ENCODE peak calls at places on chromosomes 4 and X, in seven cellular contexts. V is GM23248, A is A549, Y is amygdala, M is NCI-H748 treated with DMSO at 0.1 percent for 48 hours, K is RWPE1, B is GM03348. Q is an unnamed sample.

GRCh38 chr4:189021831-189022230 is 882.6 kb downstream of the TRIML1 start:
- DNase-seq in V (peak), A (no peak), Y (no peak), M (no peak), K (no peak), B (peak), Q (peak)

GRCh38 chr4:8010618-8011017 is 71.0 kb upstream of the AFAP1 start:
- DNase-seq in V (no peak), A (no peak), Y (peak), M (peak), K (no peak), B (no peak), Q (peak)

GRCh38 chr4:6283282-6283681 is 13.6 kb downstream of the WFS1 start:
- DNase-seq in V (no peak), A (no peak), Y (no peak), M (no peak), K (no peak), B (no peak), Q (no peak)

GRCh38 chrX:37613898-37614297 is 42.4 kb downstream of the LANCL3 start:
- DNase-seq in V (no peak), A (no peak), Y (no peak), M (no peak), K (no peak), B (no peak), Q (no peak)

GRCh38 chrX:56745019-56745418 is 16.0 kb downstream of the NBDY start:
- DNase-seq in V (peak), A (no peak), Y (no peak), M (no peak), K (no peak), B (peak), Q (peak)

GRCh38 chr4:110503588-110504435 is 27.9 kb downstream of the ENPEP start:
- DNase-seq in V (peak), A (no peak), Y (no peak), M (no peak), K (no peak), B (peak), Q (peak)

GRCh38 chr4:101033986-101034385 is 313.3 kb downstream of the PPP3CA start:
- DNase-seq in V (no peak), A (no peak), Y (no peak), M (no peak), K (no peak), B (no peak), Q (no peak)

GRCh38 chrX:151973262-151973661 is 1.2 kb downstream of the GABRE start:
- DNase-seq in V (peak), A (no peak), Y (no peak), M (no peak), K (no peak), B (peak), Q (peak)

GRCh38 chr4:122661176-122661575 is 40.3 kb upstream of the IL21 start:
- DNase-seq in V (peak), A (no peak), Y (no peak), M (no peak), K (no peak), B (no peak), Q (peak)

GRCh38 chr4:44760142-44760898 is 34.0 kb upstream of the GNPDA2 start:
- DNase-seq in V (peak), A (peak), Y (no peak), M (peak), K (peak), B (peak), Q (peak)

GRCh38 chr4:186068581-186069402 is at the start of gene TLR3:
- DNase-seq in V (peak), A (no peak), Y (no peak), M (no peak), K (peak), B (peak), Q (peak)

GRCh38 chr4:3768842-3769641 is 2.9 kb downstream of the ADRA2C start:
- DNase-seq in V (no peak), A (no peak), Y (no peak), M (no peak), K (no peak), B (no peak), Q (no peak)

GRCh38 chr4:38069271-38069760 is 109.1 kb downstream of the PTTG2 start:
- DNase-seq in V (peak), A (peak), Y (no peak), M (peak), K (peak), B (no peak), Q (peak)

GRCh38 chr4:95764961-95765360 is 74.9 kb upstream of the PDHA2 start:
- DNase-seq in V (no peak), A (no peak), Y (no peak), M (no peak), K (no peak), B (no peak), Q (no peak)

GRCh38 chr4:99615210-99615834 is 40.7 kb downstream of the MTTP start:
- DNase-seq in V (no peak), A (no peak), Y (no peak), M (no peak), K (no peak), B (no peak), Q (no peak)

GRCh38 chrX:29690061-29690460 is 525.3 kb upstream of the MAGEB2 start:
- DNase-seq in V (peak), A (no peak), Y (no peak), M (no peak), K (no peak), B (peak), Q (peak)

GRCh38 chrX:103756736-103757135 is 19.9 kb upstream of the PLP1 start:
- DNase-seq in V (no peak), A (no peak), Y (no peak), M (no peak), K (no peak), B (no peak), Q (no peak)

GRCh38 chr4:56130609-56131150 is 181.9 kb downstream of the CEP135 start:
- DNase-seq in V (peak), A (no peak), Y (no peak), M (no peak), K (no peak), B (no peak), Q (no peak)

GRCh38 chr4:7420661-7421040 is 14.1 kb downstream of the PSAPL1 start:
- DNase-seq in V (no peak), A (no peak), Y (no peak), M (no peak), K (no peak), B (no peak), Q (no peak)

GRCh38 chr4:148539387-148539786 is 97.2 kb upstream of the NR3C2 start:
- DNase-seq in V (no peak), A (no peak), Y (no peak), M (no peak), K (no peak), B (no peak), Q (no peak)

GRCh38 chrX:153411255-153411987 is at the start of gene ZFP92:
- DNase-seq in V (peak), A (no peak), Y (peak), M (no peak), K (no peak), B (peak), Q (peak)

GRCh38 chrX:10569946-10570345 is 50.4 kb downstream of the MID1 start:
- DNase-seq in V (peak), A (no peak), Y (no peak), M (no peak), K (peak), B (peak), Q (peak)

GRCh38 chr4:64305565-64306254 is 103.5 kb downstream of the TECRL start:
- DNase-seq in V (no peak), A (no peak), Y (no peak), M (no peak), K (no peak), B (no peak), Q (no peak)

GRCh38 chrX:16839852-16840460 is 30.2 kb downstream of the RBBP7 start:
- DNase-seq in V (peak), A (no peak), Y (no peak), M (no peak), K (peak), B (peak), Q (peak)

GRCh38 chr4:3371581-3372001 is 70.2 kb upstream of the HGFAC start:
- DNase-seq in V (no peak), A (no peak), Y (no peak), M (no peak), K (no peak), B (no peak), Q (no peak)

GRCh38 chrX:110402091-110402854 is 43.6 kb downstream of the RTL9 start:
- DNase-seq in V (peak), A (peak), Y (no peak), M (no peak), K (peak), B (peak), Q (peak)

GRCh38 chr4:110164251-110164650 is 34.2 kb downstream of the ELOVL6 start:
- DNase-seq in V (peak), A (no peak), Y (no peak), M (no peak), K (no peak), B (peak), Q (peak)

Q was measured in foreskin fibroblast.